ENCODE peak calls at places on chromosomes 2 and 18, in eight cellular contexts. N is MCF 10A; G is aorta; F is Caki2; O is CD8-positive, alpha-beta T cell; Y is activated CD4-positive, alpha-beta T cell treated with anti-CD3 and anti-CD28 coated beads, Interleukin-2, amount 10 ng/mL, durations not matched to agents 24 days and 14 days; L is iPS-NIHi11; Z is endothelial cell. P is an unnamed sample.
A peak's percentile ranks its signal among the peaks of the same experiment; 100 is the strongest.

GRCh38 chr2:142037051-142037450 is 93.8 kb downstream of the LRP1B start:
- DNase-seq in F (no peak), N (no peak), O (no peak), Y (no peak), Z (no peak), G (no peak), L (no peak), P (no peak)

GRCh38 chr2:38214209-38214717 is 138.3 kb upstream of the CYP1B1 start:
- DNase-seq in Y (peak; percentile 64), L (no peak), N (no peak), F (peak; percentile 86), G (no peak), O (no peak), Z (no peak), P (no peak)

GRCh38 chr18:28904789-28905364 is 727.9 kb upstream of the CDH2 start:
- DNase-seq in Z (no peak), G (no peak), L (no peak), F (no peak), O (no peak), Y (no peak), N (no peak), P (no peak)

GRCh38 chr2:219459460-219460311 is 25.0 kb downstream of the SPEG start:
- DNase-seq in N (peak; percentile 55), Y (peak; percentile 79), G (no peak), L (peak; percentile 89), F (no peak), Z (peak; percentile 80), O (peak; percentile 16), P (no peak)

GRCh38 chr18:47050468-47050867 is 15.0 kb upstream of the ELOA2 start:
- DNase-seq in Y (peak; percentile 77), L (peak; percentile 26), F (no peak), Z (peak; percentile 29), O (no peak), N (peak; percentile 60), G (no peak), P (no peak)

GRCh38 chr2:71669058-71669456 is 215.7 kb downstream of the DYSF start:
- DNase-seq in O (no peak), G (peak; percentile 37), F (no peak), Y (no peak), Z (no peak), N (no peak), L (peak; percentile 14), P (no peak)

GRCh38 chr2:25184254-25184653 is 15.9 kb upstream of the POMC start:
- DNase-seq in G (peak; percentile 20), O (no peak), N (no peak), Z (no peak), Y (no peak), L (no peak), F (no peak), P (no peak)

GRCh38 chr2:220871909-220872308 is 700.2 kb downstream of the EPHA4 start:
- DNase-seq in G (no peak), O (no peak), Y (no peak), F (no peak), N (no peak), L (no peak), Z (no peak), P (no peak)

GRCh38 chr2:209688388-209688787 is 83.2 kb upstream of the UNC80 start:
- DNase-seq in Y (no peak), N (peak; percentile 11), Z (no peak), L (no peak), F (no peak), O (no peak), G (no peak), P (no peak)

GRCh38 chr2:215356334-215356947 is 44.6 kb downstream of the ATIC start:
- DNase-seq in N (no peak), L (no peak), Y (no peak), Z (no peak), F (no peak), G (no peak), O (no peak), P (no peak)

GRCh38 chr2:86372641-86373502 is 35.4 kb upstream of the REEP1 start:
- DNase-seq in L (peak; percentile 65), Z (peak; percentile 51), O (no peak), Y (no peak), N (peak; percentile 70), F (no peak), G (no peak), P (no peak)

GRCh38 chr2:31581124-31581795 is 522 bp upstream of the SRD5A2 start:
- DNase-seq in G (no peak), L (no peak), N (no peak), O (no peak), Z (no peak), F (no peak), Y (no peak), P (no peak)

P was measured in substantia nigra.